ENCODE peak calls at places on chromosome 19, in four cellular contexts. S is GM23338, L is PC-3, I is PC-9. G is an unnamed sample.

GRCh38 chr19:44846455-44847143 is 502 bp downstream of the NECTIN2 start:
- DNase-seq in S (peak; percentile 98), L (no peak), I (no peak), G (peak; percentile 95)

GRCh38 chr19:58311345-58311744 is 6.2 kb downstream of the ERVK3-1 start:
- DNase-seq in S (no peak), L (no peak), I (no peak), G (no peak)

GRCh38 chr19:49151339-49152217 is 3.6 kb downstream of the HRC start:
- DNase-seq in S (peak; percentile 100), L (peak; percentile 95), I (peak; percentile 88), G (peak; percentile 89)

GRCh38 chr19:31254611-31255010 is 94.6 kb downstream of the TSHZ3 start:
- DNase-seq in S (no peak), L (no peak), I (no peak), G (no peak)

GRCh38 chr19:53549354-53549753 is 11.4 kb downstream of the ZNF331 start:
- DNase-seq in S (peak; percentile 47), L (no peak), I (no peak), G (no peak)

GRCh38 chr19:7069904-7070226 is 362 bp downstream of the ZNF557 start:
- DNase-seq in S (no peak), L (no peak), I (no peak), G (no peak)

GRCh38 chr19:43901395-43902390 is 33.4 kb downstream of the ZNF45 start:
- DNase-seq in S (peak; percentile 91), L (no peak), I (peak; percentile 68), G (peak; percentile 91)

GRCh38 chr19:14073925-14074838 is 1.6 kb downstream of the MISP3 start:
- DNase-seq in S (no peak), L (peak; percentile 46), I (peak; percentile 50), G (no peak)

GRCh38 chr19:49793561-49793840 is 19.6 kb downstream of the FUZ start:
- DNase-seq in S (no peak), L (peak; percentile 77), I (peak; percentile 94), G (no peak)

GRCh38 chr19:7377196-7377595 is 28.5 kb downstream of the ARHGEF18 start:
- DNase-seq in S (no peak), L (no peak), I (peak; percentile 23), G (no peak)

GRCh38 chr19:35396240-35396885 is 25.5 kb downstream of the GPR42 start:
- DNase-seq in S (no peak), L (no peak), I (no peak), G (no peak)

GRCh38 chr19:6273701-6274601 is 5.8 kb downstream of the MLLT1 start:
- DNase-seq in S (no peak), L (peak; percentile 95), I (no peak), G (no peak)

GRCh38 chr19:49570138-49570856 is 10.1 kb downstream of the NOSIP start:
- DNase-seq in S (peak; percentile 96), L (peak; percentile 92), I (peak; percentile 69), G (peak; percentile 91)

GRCh38 chr19:48752511-48753365 is at the start of gene FUT1:
- DNase-seq in S (peak; percentile 98), L (peak; percentile 91), I (peak; percentile 95), G (peak; percentile 89)

GRCh38 chr19:38211206-38211605 is 12.8 kb downstream of the DPF1 start:
- DNase-seq in S (peak; percentile 70), L (no peak), I (no peak), G (peak; percentile 70)
- H3F3A ChIP-seq in S (peaks cover 26% of the 10 kb centered on the region), L (no peaks in the 10 kb centered on the region), I (no peaks in the 10 kb centered on the region), G (peaks cover 34% of the 10 kb centered on the region)

DNA sequence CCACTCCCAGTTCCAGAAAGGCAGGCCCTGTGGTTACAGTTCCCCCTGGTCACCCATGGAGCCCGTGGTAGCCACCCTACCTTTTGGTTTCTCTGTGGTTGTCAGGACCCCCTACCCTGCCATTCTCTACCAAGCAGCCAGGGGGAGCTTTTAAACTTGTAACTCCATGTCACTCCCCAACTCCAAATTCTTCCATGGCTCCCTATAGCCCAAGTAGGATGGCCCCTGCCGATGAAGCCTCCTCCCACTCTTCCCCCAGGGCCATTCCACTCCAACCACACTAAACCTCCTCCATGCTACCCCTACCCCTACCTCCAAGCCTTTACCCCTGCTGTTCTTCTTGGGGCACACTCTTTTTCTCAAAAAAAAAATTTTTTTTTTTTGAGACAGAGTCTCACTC is 2.2 kb downstream of the S1PR2 start:
- DNase-seq in S (peak; percentile 87), L (peak; percentile 39), I (no peak), G (peak; percentile 67)
- H3F3A ChIP-seq in S (peaks cover 8% of the 10 kb centered on the region), L (no peaks in the 10 kb centered on the region), I (peaks cover 25% of the 10 kb centered on the region), G (peaks cover 33% of the 10 kb centered on the region)

GRCh38 chr19:41933693-41934426 is 5.6 kb upstream of the ERFL start:
- DNase-seq in S (no peak), L (no peak), I (no peak), G (no peak)
- H3F3A ChIP-seq in S (peaks cover 25% of the 10 kb centered on the region), L (no peaks in the 10 kb centered on the region), I (peaks cover 7% of the 10 kb centered on the region), G (peaks cover 23% of the 10 kb centered on the region)

GRCh38 chr19:28652790-28653189 is 560.2 kb downstream of the UQCRFS1 start:
- DNase-seq in S (no peak), L (no peak), I (no peak), G (no peak)

GRCh38 chr19:28655054-28655453 is 557.9 kb downstream of the UQCRFS1 start:
- DNase-seq in S (no peak), L (no peak), I (no peak), G (no peak)

GRCh38 chr19:28656644-28657043 is 556.3 kb downstream of the UQCRFS1 start:
- DNase-seq in S (no peak), L (no peak), I (no peak), G (no peak)
- H3F3A ChIP-seq in S (no peaks in the 10 kb centered on the region), L (no peaks in the 10 kb centered on the region), I (no peaks in the 10 kb centered on the region), G (no peaks in the 10 kb centered on the region)

DNA sequence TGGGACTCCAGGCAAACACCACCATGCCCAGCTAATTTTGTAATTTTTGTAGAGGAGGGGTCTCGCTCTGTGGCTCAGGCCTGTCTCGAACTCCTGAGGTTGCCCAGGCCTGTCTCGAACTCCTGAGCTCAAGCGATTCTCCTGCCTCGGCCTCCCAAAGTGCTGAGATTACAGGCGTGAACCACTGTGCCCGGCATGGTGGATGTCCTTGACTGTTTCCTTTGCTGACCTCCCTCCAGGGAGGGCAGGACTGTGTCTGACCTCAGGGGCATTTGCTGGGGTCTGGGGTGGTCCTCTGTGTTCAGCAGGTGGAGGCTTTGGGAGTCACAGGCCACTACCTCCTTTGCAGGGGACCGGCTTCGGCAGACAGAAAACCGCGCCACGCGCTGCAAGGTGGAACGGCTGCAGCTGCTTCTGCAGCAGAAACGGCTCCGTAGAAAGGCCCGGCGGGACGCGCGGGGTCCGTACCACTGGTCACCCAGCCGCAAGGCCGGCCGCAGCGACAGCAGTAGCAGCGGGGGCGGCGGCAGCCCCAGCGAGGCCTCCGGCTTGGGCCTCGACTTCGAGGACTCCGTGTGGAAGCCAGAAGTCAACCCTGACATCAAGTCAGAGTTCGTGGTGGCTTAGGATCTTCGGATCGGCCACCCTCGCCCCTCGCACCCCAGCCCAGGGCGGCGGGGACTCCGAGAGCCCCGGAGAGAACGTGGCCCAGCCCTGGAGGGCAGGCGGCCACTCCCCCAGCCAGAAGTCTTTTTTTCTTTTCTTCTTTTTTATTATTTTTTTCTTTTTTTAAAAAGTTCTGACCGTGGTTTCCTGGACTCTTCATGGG is 8.5 kb downstream of the MIDN start:
- DNase-seq in S (no peak), L (no peak), I (no peak), G (no peak)
- H3F3A ChIP-seq in S (peaks cover 69% of the 10 kb centered on the region), L (peaks cover 14% of the 10 kb centered on the region), I (peaks cover 61% of the 10 kb centered on the region), G (peaks cover 85% of the 10 kb centered on the region)

GRCh38 chr19:15323496-15324235 is 8.7 kb downstream of the BRD4 start:
- DNase-seq in S (no peak), L (no peak), I (peak; percentile 76), G (no peak)
- H3F3A ChIP-seq in S (no peaks in the 10 kb centered on the region), L (no peaks in the 10 kb centered on the region), I (peaks cover 52% of the 10 kb centered on the region), G (peaks cover 7% of the 10 kb centered on the region)

GRCh38 chr19:10417598-10418280 is 2.6 kb upstream of the PDE4A start:
- DNase-seq in S (peak; percentile 86), L (peak; percentile 30), I (no peak), G (peak; percentile 78)

GRCh38 chr19:10418281-10419199 is 1.8 kb upstream of the PDE4A start:
- DNase-seq in S (peak; percentile 57), L (no peak), I (no peak), G (peak; percentile 68)

GRCh38 chr19:10416083-10416379 is 4.3 kb upstream of the PDE4A start:
- DNase-seq in S (no peak), L (no peak), I (no peak), G (no peak)

GRCh38 chr19:10419200-10419645 is 1.1 kb upstream of the PDE4A start:
- DNase-seq in S (no peak), L (no peak), I (no peak), G (peak; percentile 62)

DNA sequence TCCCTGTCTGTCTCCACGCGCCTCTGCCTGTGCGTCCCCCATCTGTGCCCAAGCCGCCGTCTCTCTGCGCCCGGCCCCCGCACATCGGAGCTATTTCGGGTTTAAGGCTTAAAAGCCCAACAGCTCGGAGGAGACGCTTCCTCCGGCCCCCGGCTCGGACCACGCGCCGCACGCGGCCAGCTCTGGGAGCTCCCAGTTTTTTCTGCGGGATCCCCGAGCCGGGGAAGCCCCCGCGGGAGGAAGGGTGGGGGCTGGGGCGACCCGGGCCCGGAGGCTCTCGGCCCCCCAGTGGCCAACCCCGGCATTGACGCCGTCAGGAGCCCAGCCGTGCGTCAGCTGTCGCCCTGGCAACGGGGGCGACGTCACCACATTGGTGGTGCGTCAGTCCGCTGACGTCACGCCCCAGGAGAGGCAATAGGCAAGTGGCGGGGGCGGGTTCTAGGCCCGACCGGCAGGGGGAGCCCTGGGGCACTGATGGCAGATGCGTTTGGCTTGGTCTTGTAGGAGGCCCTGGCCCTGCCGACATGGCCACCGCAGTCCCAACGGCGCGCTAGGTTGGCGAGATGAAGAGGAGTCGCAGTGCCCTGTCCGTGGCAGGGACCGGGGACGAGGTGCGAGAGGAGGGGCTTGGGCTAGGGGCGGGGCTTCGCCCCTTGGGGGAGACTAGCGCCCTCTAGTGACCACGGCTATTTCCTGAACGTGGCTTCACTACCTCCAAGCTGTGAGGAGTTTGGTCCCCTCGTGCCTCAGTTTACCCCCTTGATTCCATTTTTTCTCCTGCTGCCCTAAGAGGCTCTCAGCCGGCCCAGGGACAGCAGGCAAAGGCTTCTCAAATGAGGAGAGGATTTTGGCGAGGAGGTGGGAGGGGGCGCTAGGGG is 3.7 kb upstream of the PDE4A start:
- DNase-seq in S (peak; percentile 92), L (peak; percentile 91), I (peak; percentile 80), G (peak; percentile 95)
- H3F3A ChIP-seq in S (peaks cover 26% of the 10 kb centered on the region), L (no peaks in the 10 kb centered on the region), I (peaks cover 41% of the 10 kb centered on the region), G (peaks cover 55% of the 10 kb centered on the region)

GRCh38 chr19:41872384-41872774 is 4.7 kb upstream of the CD79A start:
- DNase-seq in S (no peak), L (no peak), I (no peak), G (no peak)
- H3F3A ChIP-seq in S (peaks cover 53% of the 10 kb centered on the region), L (no peaks in the 10 kb centered on the region), I (peaks cover 62% of the 10 kb centered on the region), G (peaks cover 57% of the 10 kb centered on the region)

GRCh38 chr19:38837304-38837626 is 5.7 kb upstream of the ECH1 start:
- DNase-seq in S (no peak), L (no peak), I (no peak), G (no peak)
- H3F3A ChIP-seq in S (peaks cover 88% of the 10 kb centered on the region), L (peaks cover 10% of the 10 kb centered on the region), I (peaks cover 85% of the 10 kb centered on the region), G (peaks cover 96% of the 10 kb centered on the region)